ENCODE peak calls at places on chromosomes 6 and 20, in six cellular contexts. One of them, this sample, is unnamed.

GRCh38 chr20:20358801-20359200 is 9.1 kb upstream of the INSM1 start:
- DNase-seq in HL-60: no peak
- DNase-seq in transverse colon: no peak
- DNase-seq in prostate gland: no peak
- DNase-seq in sigmoid colon: no peak
- DNase-seq in K562: no peak
- DNase-seq in this sample: no peak

GRCh38 chr6:35386989-35387388 is 44.6 kb downstream of the PPARD start:
- DNase-seq in HL-60: no peak
- DNase-seq in transverse colon: no peak
- DNase-seq in prostate gland: no peak
- DNase-seq in sigmoid colon: no peak
- DNase-seq in K562: no peak
- DNase-seq in this sample: no peak

GRCh38 chr6:17863971-17864754 is 123.3 kb downstream of the KIF13A start:
- DNase-seq in HL-60: no peak
- DNase-seq in transverse colon: peak
- DNase-seq in prostate gland: peak
- DNase-seq in sigmoid colon: peak
- DNase-seq in K562: no peak
- DNase-seq in this sample: peak

GRCh38 chr6:137736919-137737318 is 130.1 kb upstream of the TNFAIP3 start:
- DNase-seq in HL-60: no peak
- DNase-seq in transverse colon: no peak
- DNase-seq in prostate gland: no peak
- DNase-seq in sigmoid colon: no peak
- DNase-seq in K562: no peak
- DNase-seq in this sample: no peak

GRCh38 chr6:47157653-47158219 is 115.6 kb upstream of the ADGRF1 start:
- DNase-seq in HL-60: no peak
- DNase-seq in transverse colon: no peak
- DNase-seq in prostate gland: no peak
- DNase-seq in sigmoid colon: no peak
- DNase-seq in K562: no peak
- DNase-seq in this sample: no peak

GRCh38 chr6:90429713-90430112 is 133.1 kb upstream of the BACH2 start:
- DNase-seq in HL-60: no peak
- DNase-seq in transverse colon: no peak
- DNase-seq in prostate gland: no peak
- DNase-seq in sigmoid colon: no peak
- DNase-seq in K562: no peak
- DNase-seq in this sample: no peak

GRCh38 chr20:44217342-44218092 is 6.9 kb upstream of the OSER1 start:
- DNase-seq in HL-60: no peak
- DNase-seq in transverse colon: peak
- DNase-seq in prostate gland: peak
- DNase-seq in sigmoid colon: no peak
- DNase-seq in K562: peak
- DNase-seq in this sample: peak

GRCh38 chr6:128179890-128180440 is 279.1 kb upstream of the THEMIS start:
- DNase-seq in HL-60: no peak
- DNase-seq in transverse colon: no peak
- DNase-seq in prostate gland: no peak
- DNase-seq in sigmoid colon: no peak
- DNase-seq in K562: no peak
- DNase-seq in this sample: peak

GRCh38 chr6:131844243-131844841 is 36.5 kb downstream of the ENPP1 start:
- DNase-seq in HL-60: no peak
- DNase-seq in transverse colon: no peak
- DNase-seq in prostate gland: no peak
- DNase-seq in sigmoid colon: no peak
- DNase-seq in K562: no peak
- DNase-seq in this sample: no peak

GRCh38 chr20:58447733-58448391 is 58.8 kb downstream of the VAPB start:
- DNase-seq in HL-60: no peak
- DNase-seq in transverse colon: peak
- DNase-seq in prostate gland: peak
- DNase-seq in sigmoid colon: no peak
- DNase-seq in K562: peak
- DNase-seq in this sample: peak

GRCh38 chr6:157613011-157613522 is 210.0 kb upstream of the SNX9 start:
- DNase-seq in HL-60: peak
- DNase-seq in transverse colon: no peak
- DNase-seq in prostate gland: no peak
- DNase-seq in sigmoid colon: no peak
- DNase-seq in K562: peak
- DNase-seq in this sample: peak

GRCh38 chr6:93343476-93343875 is 75.9 kb downstream of the EPHA7 start:
- DNase-seq in HL-60: no peak
- DNase-seq in transverse colon: no peak
- DNase-seq in prostate gland: no peak
- DNase-seq in sigmoid colon: no peak
- DNase-seq in K562: no peak
- DNase-seq in this sample: no peak

GRCh38 chr6:111533087-111533784 is 50.2 kb upstream of the REV3L start:
- DNase-seq in HL-60: no peak
- DNase-seq in transverse colon: no peak
- DNase-seq in prostate gland: no peak
- DNase-seq in sigmoid colon: no peak
- DNase-seq in K562: no peak
- DNase-seq in this sample: no peak

GRCh38 chr6:109015185-109015584 is 79.5 kb downstream of the SESN1 start:
- DNase-seq in HL-60: no peak
- DNase-seq in transverse colon: no peak
- DNase-seq in prostate gland: no peak
- DNase-seq in sigmoid colon: no peak
- DNase-seq in K562: no peak
- DNase-seq in this sample: no peak

GRCh38 chr6:1200706-1201105 is 111.2 kb upstream of the FOXQ1 start:
- DNase-seq in HL-60: no peak
- DNase-seq in transverse colon: no peak
- DNase-seq in prostate gland: no peak
- DNase-seq in sigmoid colon: no peak
- DNase-seq in K562: no peak
- DNase-seq in this sample: no peak

GRCh38 chr20:48640871-48641270 is 186.9 kb downstream of the PREX1 start:
- DNase-seq in HL-60: no peak
- DNase-seq in transverse colon: no peak
- DNase-seq in prostate gland: no peak
- DNase-seq in sigmoid colon: no peak
- DNase-seq in K562: no peak
- DNase-seq in this sample: no peak

GRCh38 chr6:27728442-27728841 is 183.8 kb downstream of the OR2B2 start:
- DNase-seq in HL-60: no peak
- DNase-seq in transverse colon: no peak
- DNase-seq in prostate gland: no peak
- DNase-seq in sigmoid colon: no peak
- DNase-seq in K562: no peak
- DNase-seq in this sample: no peak

GRCh38 chr6:151393410-151393809 is 2.1 kb upstream of the ZBTB2 start:
- DNase-seq in HL-60: no peak
- DNase-seq in transverse colon: no peak
- DNase-seq in prostate gland: no peak
- DNase-seq in sigmoid colon: no peak
- DNase-seq in K562: no peak
- DNase-seq in this sample: no peak

GRCh38 chr20:63744574-63745423 is 5.2 kb downstream of the SLC2A4RG start:
- DNase-seq in HL-60: no peak
- DNase-seq in transverse colon: no peak
- DNase-seq in prostate gland: no peak
- DNase-seq in sigmoid colon: no peak
- DNase-seq in K562: no peak
- DNase-seq in this sample: no peak

GRCh38 chr20:63741676-63742380 is 2.3 kb downstream of the SLC2A4RG start:
- DNase-seq in HL-60: no peak
- DNase-seq in transverse colon: no peak
- DNase-seq in prostate gland: no peak
- DNase-seq in sigmoid colon: peak
- DNase-seq in K562: no peak
- DNase-seq in this sample: no peak

GRCh38 chr20:63744158-63744557 is 4.6 kb downstream of the SLC2A4RG start:
- DNase-seq in HL-60: no peak
- DNase-seq in transverse colon: no peak
- DNase-seq in prostate gland: no peak
- DNase-seq in sigmoid colon: no peak
- DNase-seq in K562: no peak
- DNase-seq in this sample: no peak

GRCh38 chr20:63742381-63743024 is 2.9 kb downstream of the SLC2A4RG start:
- DNase-seq in HL-60: no peak
- DNase-seq in transverse colon: no peak
- DNase-seq in prostate gland: no peak
- DNase-seq in sigmoid colon: no peak
- DNase-seq in K562: no peak
- DNase-seq in this sample: no peak

DNA sequence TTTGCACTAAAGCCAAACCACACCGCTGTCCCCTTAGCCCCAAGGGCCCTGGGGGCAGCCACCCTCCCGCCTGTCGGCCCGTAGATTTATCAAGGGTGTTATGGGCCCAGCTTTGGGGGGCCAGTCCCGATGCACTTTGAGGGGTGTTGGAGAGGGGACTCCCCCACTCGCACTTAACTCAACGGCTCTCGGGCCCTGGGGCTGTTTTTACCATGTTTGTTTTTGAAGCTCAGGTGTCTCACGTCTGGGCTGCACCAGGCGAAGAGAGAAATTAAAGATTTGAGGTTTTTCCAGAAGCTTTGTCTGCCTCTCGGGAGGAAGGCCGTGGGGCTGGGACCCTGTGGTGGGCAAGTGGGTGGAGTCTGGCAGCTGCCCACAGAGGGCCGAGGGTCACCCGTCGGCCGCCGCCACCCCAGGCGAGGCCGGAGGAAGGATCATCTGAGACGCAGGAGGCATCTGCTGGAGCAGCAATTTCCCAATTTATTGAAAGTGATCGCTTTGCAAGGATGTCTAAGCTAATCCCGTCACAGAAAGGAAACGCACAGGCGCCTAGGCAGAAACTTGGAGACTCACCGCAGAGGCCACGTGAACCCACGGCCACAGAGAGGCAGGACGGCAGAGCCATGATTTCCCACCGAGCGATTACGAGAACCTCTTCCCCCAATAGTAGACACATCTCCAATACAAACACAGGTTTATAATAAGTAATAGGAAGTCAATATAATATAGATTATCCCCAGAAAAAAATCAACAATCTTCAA is 3.8 kb downstream of the SLC2A4RG start:
- DNase-seq in HL-60: no peak
- DNase-seq in transverse colon: no peak
- DNase-seq in prostate gland: no peak
- DNase-seq in sigmoid colon: peak
- DNase-seq in K562: no peak
- DNase-seq in this sample: no peak
- TF ChIP-seq POLR2AphosphoS5 in HL-60: no peak
- TF ChIP-seq POLR2AphosphoS5 in transverse colon: no peak
- TF ChIP-seq POLR2AphosphoS5 in prostate gland: no peak
- TF ChIP-seq POLR2AphosphoS5 in sigmoid colon: no peak
- TF ChIP-seq POLR2AphosphoS5 in K562: no peak
- TF ChIP-seq POLR2AphosphoS5 in this sample: no peak

DNA sequence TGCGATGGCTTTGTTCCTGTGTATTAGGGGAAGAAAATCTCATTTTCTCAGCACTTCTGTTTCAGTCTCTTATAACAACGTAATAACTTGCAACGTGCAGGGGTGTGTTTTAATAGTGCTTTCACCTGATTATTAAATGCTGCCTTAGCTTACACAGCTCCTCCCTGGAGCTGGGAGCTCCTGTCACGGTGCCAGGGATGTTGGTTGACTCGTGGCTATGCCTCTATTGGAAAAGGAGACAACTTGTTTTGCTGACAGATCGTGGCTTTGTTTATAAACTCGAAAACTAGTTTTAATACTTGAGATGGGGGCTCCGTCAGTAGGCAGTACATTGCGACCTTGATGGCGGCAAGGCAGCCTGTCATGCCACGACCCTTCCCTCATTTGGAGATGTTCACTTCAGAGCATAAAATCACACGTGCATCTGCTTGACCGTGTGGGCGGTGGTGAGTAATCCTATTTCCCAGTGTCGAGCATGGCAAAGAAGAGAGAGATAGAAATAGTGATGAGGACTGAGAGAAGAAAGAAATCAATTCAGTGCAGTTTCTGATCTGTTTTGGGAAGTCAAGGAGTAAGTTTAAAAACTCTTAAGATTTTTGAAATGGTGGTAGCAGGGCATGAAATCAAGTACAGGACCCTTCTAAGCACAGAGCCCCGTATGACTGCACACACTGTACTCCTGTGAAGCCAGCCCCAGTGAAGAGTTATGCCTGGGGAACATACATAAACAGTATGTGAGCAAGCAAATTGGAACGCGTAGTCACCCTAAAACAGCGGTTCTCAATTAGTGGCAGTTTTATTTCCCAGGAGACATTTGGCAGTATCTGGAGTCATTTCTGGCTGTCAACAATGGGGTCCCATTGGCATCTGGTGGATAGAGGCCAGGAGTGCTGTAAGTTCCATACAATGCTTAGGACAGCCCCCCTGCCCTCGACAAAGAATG is 147.2 kb downstream of the DOK5 start:
- DNase-seq in HL-60: no peak
- DNase-seq in transverse colon: no peak
- DNase-seq in prostate gland: no peak
- DNase-seq in sigmoid colon: no peak
- DNase-seq in K562: no peak
- DNase-seq in this sample: no peak
- H3K4me3 ChIP-seq in HL-60: no peak
- H3K4me3 ChIP-seq in transverse colon: no peak
- H3K4me3 ChIP-seq in prostate gland: no peak
- H3K4me3 ChIP-seq in sigmoid colon: no peak
- H3K4me3 ChIP-seq in K562: no peak
- H3K4me3 ChIP-seq in this sample: no peak

GRCh38 chr20:2657674-2658073 is 5.2 kb downstream of the NOP56 start:
- DNase-seq in HL-60: no peak
- DNase-seq in transverse colon: no peak
- DNase-seq in prostate gland: no peak
- DNase-seq in sigmoid colon: no peak
- DNase-seq in K562: no peak
- DNase-seq in this sample: no peak

GRCh38 chr20:2657241-2657640 is 4.8 kb downstream of the NOP56 start:
- DNase-seq in HL-60: no peak
- DNase-seq in transverse colon: no peak
- DNase-seq in prostate gland: no peak
- DNase-seq in sigmoid colon: no peak
- DNase-seq in K562: no peak
- DNase-seq in this sample: no peak

GRCh38 chr20:2656471-2657117 is 4.2 kb downstream of the NOP56 start:
- DNase-seq in HL-60: peak
- DNase-seq in transverse colon: no peak
- DNase-seq in prostate gland: no peak
- DNase-seq in sigmoid colon: no peak
- DNase-seq in K562: no peak
- DNase-seq in this sample: no peak

GRCh38 chr20:2658414-2659354 is 5.3 kb downstream of the IDH3B start:
- DNase-seq in HL-60: peak
- DNase-seq in transverse colon: no peak
- DNase-seq in prostate gland: no peak
- DNase-seq in sigmoid colon: no peak
- DNase-seq in K562: no peak
- DNase-seq in this sample: no peak

GRCh38 chr20:2659547-2659946 is 4.5 kb downstream of the IDH3B start:
- DNase-seq in HL-60: no peak
- DNase-seq in transverse colon: no peak
- DNase-seq in prostate gland: no peak
- DNase-seq in sigmoid colon: no peak
- DNase-seq in K562: no peak
- DNase-seq in this sample: no peak
- TF ChIP-seq POLR2AphosphoS5 in HL-60: no peak
- TF ChIP-seq POLR2AphosphoS5 in transverse colon: no peak
- TF ChIP-seq POLR2AphosphoS5 in prostate gland: no peak
- TF ChIP-seq POLR2AphosphoS5 in sigmoid colon: no peak
- TF ChIP-seq POLR2AphosphoS5 in K562: no peak
- TF ChIP-seq POLR2AphosphoS5 in this sample: no peak

GRCh38 chr6:92270365-92270764 is 1149.0 kb downstream of the EPHA7 start:
- DNase-seq in HL-60: no peak
- DNase-seq in transverse colon: no peak
- DNase-seq in prostate gland: no peak
- DNase-seq in sigmoid colon: no peak
- DNase-seq in K562: no peak
- DNase-seq in this sample: no peak
- H3K4me3 ChIP-seq in HL-60: no peak
- H3K4me3 ChIP-seq in transverse colon: no peak
- H3K4me3 ChIP-seq in prostate gland: no peak
- H3K4me3 ChIP-seq in sigmoid colon: no peak
- H3K4me3 ChIP-seq in K562: no peak
- H3K4me3 ChIP-seq in this sample: no peak

This sample was measured in endothelial cell of umbilical vein.